ENCODE peak calls at places on chromosome 10, in ten cellular contexts. B, M, Q, J, I, G, Z, A, H and L are unnamed samples.

GRCh38 chr10:88915781-88916180 is 35.7 kb downstream of the STAMBPL1 start:
- DNase-seq in B (no peak), M (no peak), Q (no peak), J (no peak), I (no peak), G (no peak), Z (no peak), A (no peak), H (no peak), L (no peak)

GRCh38 chr10:37826806-37827205 is 30.6 kb downstream of the ZNF248 start:
- DNase-seq in B (no peak), M (no peak), Q (no peak), J (no peak), I (no peak), G (no peak), Z (no peak), A (no peak), H (no peak), L (no peak)

GRCh38 chr10:75239391-75239790 is 3.6 kb upstream of the COMTD1 start:
- DNase-seq in B (no peak), M (peak; percentile 48), Q (peak; percentile 43), J (no peak), I (no peak), G (no peak), Z (no peak), A (no peak), H (no peak), L (no peak)

GRCh38 chr10:102235991-102236390 is 5.3 kb downstream of the PITX3 start:
- DNase-seq in B (no peak), M (no peak), Q (no peak), J (no peak), I (no peak), G (no peak), Z (no peak), A (no peak), H (no peak), L (no peak)

GRCh38 chr10:89062861-89063260 is 72.3 kb downstream of the FAS start:
- DNase-seq in B (no peak), M (no peak), Q (no peak), J (no peak), I (no peak), G (peak; percentile 71), Z (no peak), A (peak; percentile 78), H (no peak), L (peak; percentile 58)

GRCh38 chr10:92542458-92542857 is 31.4 kb downstream of the IDE start:
- DNase-seq in B (no peak), M (no peak), Q (no peak), J (no peak), I (no peak), G (no peak), Z (no peak), A (no peak), H (no peak), L (no peak)

GRCh38 chr10:287814-288213 is 152.6 kb downstream of the ZMYND11 start:
- DNase-seq in B (no peak), M (no peak), Q (no peak), J (no peak), I (no peak), G (no peak), Z (no peak), A (no peak), H (no peak), L (no peak)

GRCh38 chr10:35928017-35928619 is 286.0 kb upstream of the FZD8 start:
- DNase-seq in B (no peak), M (no peak), Q (no peak), J (no peak), I (no peak), G (no peak), Z (no peak), A (no peak), H (no peak), L (no peak)

GRCh38 chr10:36880898-36881297 is 244.5 kb upstream of the ANKRD30A start:
- DNase-seq in B (no peak), M (no peak), Q (no peak), J (no peak), I (no peak), G (no peak), Z (no peak), A (peak; percentile 58), H (peak; percentile 10), L (peak; percentile 8)

GRCh38 chr10:86410542-86411124 is 44.0 kb upstream of the GRID1 start:
- DNase-seq in B (no peak), M (no peak), Q (no peak), J (no peak), I (no peak), G (no peak), Z (no peak), A (peak; percentile 78), H (peak; percentile 29), L (no peak)

GRCh38 chr10:113442340-113442739 is 110.5 kb upstream of the HABP2 start:
- DNase-seq in B (peak; percentile 12), M (no peak), Q (no peak), J (no peak), I (no peak), G (no peak), Z (no peak), A (no peak), H (peak; percentile 23), L (no peak)

GRCh38 chr10:84825330-84825729 is 496.9 kb downstream of the CCSER2 start:
- DNase-seq in B (no peak), M (no peak), Q (no peak), J (no peak), I (no peak), G (peak; percentile 26), Z (no peak), A (peak; percentile 41), H (no peak), L (peak; percentile 23)

GRCh38 chr10:116840389-116841075 is 8.8 kb upstream of the ENO4 start:
- DNase-seq in B (no peak), M (no peak), Q (no peak), J (no peak), I (no peak), G (no peak), Z (no peak), A (no peak), H (no peak), L (no peak)

DNA sequence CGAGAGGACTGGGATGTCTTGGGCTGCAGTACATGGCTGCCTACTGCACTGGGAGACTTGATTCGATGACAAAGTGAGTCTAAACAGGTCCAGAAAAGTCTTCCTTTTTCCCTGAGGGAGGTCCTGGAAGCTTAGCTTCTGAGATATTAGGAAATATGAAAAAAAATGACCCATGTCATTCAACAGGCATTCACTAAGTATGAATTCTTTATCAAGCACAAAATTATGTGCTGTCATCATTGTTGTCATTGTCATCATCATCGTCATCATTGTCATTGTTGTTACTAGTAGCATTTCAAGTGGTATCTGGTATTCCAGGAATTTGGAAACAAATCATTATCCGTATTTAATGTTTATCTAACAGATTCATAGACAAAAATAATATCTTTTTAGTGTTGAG is 49.7 kb upstream of the HECTD2 start:
- DNase-seq in B (no peak), M (no peak), Q (no peak), J (no peak), I (no peak), G (no peak), Z (no peak), A (no peak), H (no peak), L (no peak)
- H3K4me3 ChIP-seq in B (no peak overlapping the region), M (no peak overlapping the region), Q (no peak overlapping the region), J (no peak overlapping the region), I (no peak overlapping the region), G (no peak overlapping the region), Z (no peak overlapping the region), A (no peak overlapping the region), H (no peak overlapping the region), L (no peak overlapping the region)

DNA sequence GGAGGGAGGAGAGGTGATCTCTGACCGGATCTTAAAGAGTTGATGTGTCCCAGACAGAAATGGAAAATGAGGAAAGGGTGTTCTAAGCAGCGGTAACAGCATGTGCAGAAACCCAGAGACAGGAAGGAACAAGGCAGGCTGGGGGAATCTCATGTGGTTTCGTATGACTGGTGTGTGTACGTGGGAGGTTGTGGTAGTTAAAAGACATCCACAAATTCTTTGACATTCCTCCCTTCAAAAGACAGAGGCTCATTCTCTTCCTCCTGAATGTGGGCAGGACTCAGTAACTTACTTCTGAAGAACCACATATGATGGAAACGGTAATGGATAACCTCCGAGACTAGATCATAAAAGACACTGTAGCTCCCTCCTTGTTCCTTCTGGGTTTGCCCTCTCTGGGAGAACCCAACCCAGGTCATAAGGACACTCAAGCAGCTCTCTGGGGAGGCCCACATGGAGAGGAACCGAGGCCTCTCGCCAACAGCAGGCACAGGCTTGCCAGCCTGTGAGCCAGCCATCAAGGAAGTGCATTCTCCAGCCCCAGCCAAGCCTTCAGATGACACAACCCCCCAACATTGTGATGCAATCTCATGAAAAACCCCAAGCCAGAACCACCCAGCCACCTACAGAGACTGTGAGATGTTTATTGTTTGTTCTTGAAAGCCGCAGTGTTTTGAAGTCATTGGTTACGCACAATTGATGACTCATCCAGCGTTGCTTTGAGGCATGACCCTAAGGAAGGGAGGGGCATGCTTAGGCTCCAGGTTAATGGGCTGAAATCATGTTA is 116.0 kb downstream of the SLIT1 start:
- DNase-seq in B (no peak), M (peak; percentile 66), Q (no peak), J (no peak), I (no peak), G (no peak), Z (no peak), A (peak; percentile 2), H (peak; percentile 89), L (no peak)
- H3K4me3 ChIP-seq in B (no peak overlapping the region), M (no peak overlapping the region), Q (no peak overlapping the region), J (no peak overlapping the region), I (no peak overlapping the region), G (no peak overlapping the region), Z (no peak overlapping the region), A (no peak overlapping the region), H (no peak overlapping the region), L (no peak overlapping the region)

DNA sequence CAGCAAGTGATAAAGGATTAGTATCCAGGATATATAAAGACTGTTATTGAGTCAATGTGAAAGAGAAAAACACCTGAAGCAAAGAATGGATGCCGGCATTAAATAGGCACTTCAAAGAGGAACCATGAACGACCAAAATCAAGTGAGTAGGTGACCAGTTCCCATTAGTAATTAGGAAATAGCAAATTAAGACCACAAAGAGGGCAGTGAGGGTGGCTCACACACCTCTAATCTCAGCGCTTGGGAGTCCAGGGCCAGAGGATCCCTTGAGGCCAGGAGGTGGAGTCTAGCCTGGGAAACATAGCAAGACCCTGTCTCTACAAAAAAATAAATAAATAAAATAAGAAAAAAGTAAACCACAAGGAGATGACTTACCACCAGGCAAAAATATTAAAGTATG is 1.5 kb upstream of the ANTXRL start:
- DNase-seq in B (no peak), M (no peak), Q (peak; percentile 7), J (no peak), I (peak; percentile 33), G (no peak), Z (no peak), A (no peak), H (no peak), L (no peak)
- H3K4me3 ChIP-seq in B (peak overlapping the region; percentile 58), M (no peak overlapping the region), Q (peak overlapping the region; percentile 83), J (peak overlapping the region; percentile 90), I (no peak overlapping the region), G (peak overlapping the region; percentile 93), Z (peak overlapping the region; percentile 69), A (peak overlapping the region; percentile 64), H (peak overlapping the region; percentile 50), L (peak overlapping the region; percentile 64)

GRCh38 chr10:105843786-105844560 is 1202.9 kb downstream of the SORCS3 start:
- DNase-seq in B (no peak), M (no peak), Q (no peak), J (no peak), I (no peak), G (no peak), Z (no peak), A (no peak), H (no peak), L (no peak)

GRCh38 chr10:105840288-105840770 is 1199.2 kb downstream of the SORCS3 start:
- DNase-seq in B (no peak), M (no peak), Q (no peak), J (no peak), I (no peak), G (no peak), Z (no peak), A (no peak), H (no peak), L (no peak)

GRCh38 chr10:105844653-105845052 is 1203.6 kb downstream of the SORCS3 start:
- DNase-seq in B (no peak), M (no peak), Q (no peak), J (no peak), I (no peak), G (no peak), Z (no peak), A (no peak), H (no peak), L (no peak)
- H3K4me3 ChIP-seq in B (no peak overlapping the region), M (no peak overlapping the region), Q (no peak overlapping the region), J (no peak overlapping the region), I (no peak overlapping the region), G (no peak overlapping the region), Z (no peak overlapping the region), A (no peak overlapping the region), H (no peak overlapping the region), L (no peak overlapping the region)